ENCODE peak calls at places on chromosome 9, in seven cellular contexts. V is GM23248, E is BJ, W is heart right ventricle, Q is amniotic epithelial cell, J is ecto neural progenitor cell, U is GM12878. M is an unnamed sample.

GRCh38 chr9:136823136-136824046 is 15.6 kb downstream of the RABL6 start:
- DNase-seq in J (no peak), U (no peak), W (no peak), E (no peak), V (no peak), Q (no peak), M (no peak)

GRCh38 chr9:70044450-70045307 is 1.0 kb downstream of the MAMDC2 start:
- DNase-seq in W (peak), U (no peak), Q (peak), E (no peak), V (peak), J (peak), M (peak)

GRCh38 chr9:89422151-89422918 is 75.6 kb downstream of the SEMA4D start:
- DNase-seq in V (peak), W (no peak), Q (peak), E (no peak), J (no peak), U (no peak), M (peak)

GRCh38 chr9:108860764-108861163 is 1.3 kb upstream of the ACTL7A start:
- DNase-seq in J (no peak), V (no peak), U (no peak), Q (no peak), E (no peak), W (no peak), M (no peak)

GRCh38 chr9:13750639-13751038 is 471.1 kb upstream of the MPDZ start:
- DNase-seq in Q (no peak), J (no peak), E (no peak), U (no peak), V (no peak), W (no peak), M (no peak)

GRCh38 chr9:93860694-93861658 is 94.2 kb downstream of the BARX1 start:
- DNase-seq in Q (no peak), W (no peak), J (peak), U (no peak), E (no peak), V (no peak), M (no peak)

GRCh38 chr9:137234055-137234697 is 3.5 kb downstream of the SLC34A3 start:
- DNase-seq in W (no peak), J (no peak), Q (no peak), E (no peak), V (no peak), U (no peak), M (no peak)

GRCh38 chr9:136196465-136197371 is 8.2 kb downstream of the LHX3 start:
- DNase-seq in E (no peak), W (no peak), J (no peak), Q (no peak), U (no peak), V (no peak), M (no peak)

GRCh38 chr9:132548971-132549649 is 33.3 kb upstream of the BARHL1 start:
- DNase-seq in Q (no peak), U (no peak), V (no peak), W (no peak), E (no peak), J (no peak), M (no peak)

GRCh38 chr9:33762343-33762742 is 33.0 kb upstream of the PRSS3 start:
- DNase-seq in E (no peak), U (no peak), J (no peak), V (no peak), W (no peak), Q (no peak), M (no peak)

GRCh38 chr9:121881920-121882500 is 211.1 kb downstream of the TTLL11 start:
- DNase-seq in V (no peak), E (no peak), J (no peak), W (no peak), Q (no peak), U (no peak), M (no peak)

GRCh38 chr9:35619800-35620158 is 1.6 kb upstream of the CD72 start:
- DNase-seq in E (no peak), U (peak), V (no peak), J (no peak), W (no peak), Q (no peak), M (no peak)

GRCh38 chr9:136049451-136050265 is 45.4 kb downstream of the NACC2 start:
- DNase-seq in E (no peak), W (no peak), Q (no peak), V (no peak), J (no peak), U (no peak), M (peak)